ENCODE peak calls at places on chromosomes 6 and 20, in five cellular contexts. K, P, O, X and L are unnamed samples.

GRCh38 chr20:6654490-6655247 is 112.8 kb upstream of the BMP2 start:
- DNase-seq in K (no peak), O (peak), P (no peak), X (no peak), L (no peak)

GRCh38 chr6:106972500-106972899 is 2.0 kb downstream of the CD24 start:
- DNase-seq in K (peak), O (peak), X (peak), P (no peak), L (no peak)

GRCh38 chr20:34112600-34113061 is 588 bp upstream of the EIF2S2 start:
- DNase-seq in X (peak), P (no peak), K (no peak), O (no peak), L (peak)

GRCh38 chr6:24832794-24833193 is 34.1 kb upstream of the ARMH2 start:
- DNase-seq in P (no peak), K (no peak), O (no peak), X (no peak), L (no peak)

GRCh38 chr20:45934046-45934586 is 367 bp upstream of the PCIF1 start:
- DNase-seq in X (peak), O (no peak), P (no peak), K (no peak), L (peak)

GRCh38 chr6:145245119-145245518 is 490.2 kb downstream of the EPM2A start:
- DNase-seq in O (no peak), X (no peak), K (no peak), P (no peak), L (no peak)

GRCh38 chr6:44058617-44059358 is 68.5 kb downstream of the MRPL14 start:
- DNase-seq in X (peak), K (no peak), O (peak), P (peak), L (peak)

GRCh38 chr6:119148102-119148824 is 69.8 kb upstream of the FAM184A start:
- DNase-seq in P (peak), K (peak), O (peak), X (peak), L (no peak)

GRCh38 chr20:47205577-47206123 is 150.8 kb downstream of the ZMYND8 start:
- DNase-seq in O (peak), K (peak), X (peak), P (peak), L (peak)

GRCh38 chr6:144730088-144730640 is 445.0 kb downstream of the UTRN start:
- DNase-seq in K (no peak), P (no peak), O (no peak), X (no peak), L (no peak)

GRCh38 chr6:158460602-158461092 is 99.2 kb upstream of the TMEM181 start:
- DNase-seq in P (no peak), X (no peak), K (no peak), O (peak), L (no peak)

GRCh38 chr6:149750136-149750609 is 632 bp downstream of the PCMT1 start:
- DNase-seq in K (peak), P (peak), O (peak), X (peak), L (peak)

GRCh38 chr20:60126975-60127374 is 168.8 kb downstream of the CDH26 start:
- DNase-seq in X (no peak), O (no peak), P (no peak), K (no peak), L (no peak)

GRCh38 chr6:110720066-110720465 is 95.2 kb downstream of the CDK19 start:
- DNase-seq in P (no peak), K (no peak), O (peak), X (no peak), L (no peak)

GRCh38 chr6:5112065-5112799 is 27.1 kb downstream of the PPP1R3G start:
- DNase-seq in O (peak), P (no peak), K (no peak), X (peak), L (peak)

GRCh38 chr20:11794525-11794924 is 123.2 kb upstream of the BTBD3 start:
- DNase-seq in O (no peak), K (no peak), X (no peak), P (no peak), L (no peak)

GRCh38 chr20:57426156-57426769 is 35.1 kb downstream of the RBM38 start:
- DNase-seq in O (no peak), X (no peak), K (peak), P (no peak), L (no peak)

GRCh38 chr20:62359491-62360121 is 7.5 kb downstream of the LAMA5 start:
- DNase-seq in K (no peak), P (no peak), O (no peak), X (peak), L (peak)

GRCh38 chr6:4610256-4610655 is 165.9 kb upstream of the CDYL start:
- DNase-seq in O (peak), X (no peak), P (no peak), K (no peak), L (peak)

GRCh38 chr6:53412751-53413150 is 64.0 kb upstream of the ELOVL5 start:
- DNase-seq in X (no peak), P (no peak), K (no peak), O (no peak), L (no peak)

GRCh38 chr6:144736763-144737162 is 451.6 kb downstream of the UTRN start:
- DNase-seq in P (no peak), K (peak), O (no peak), X (no peak), L (no peak)

GRCh38 chr6:85347787-85348186 is 102.1 kb upstream of the NT5E start:
- DNase-seq in X (no peak), O (no peak), K (no peak), P (no peak), L (no peak)

GRCh38 chr6:24043848-24044247 is 82.2 kb upstream of the NRSN1 start:
- DNase-seq in X (no peak), K (no peak), P (no peak), O (no peak), L (no peak)